ENCODE peak calls at places on chromosomes 16 and 17, in five cellular contexts. B is brain microvascular endothelial cell; I is AG10803; A is naive thymus-derived CD4-positive, alpha-beta T cell; Y is NCI-H1092 treated with DMSO at 0.1 percent for 48 hours. T is an unnamed sample.

GRCh38 chr16:19945934-19946333 is 61.3 kb upstream of the GPRC5B start:
- DNase-seq in Y (no peak), B (no peak), I (no peak), A (no peak), T (no peak)

GRCh38 chr17:74737299-74738050 is 419 bp downstream of the RAB37 start:
- DNase-seq in B (no peak), I (no peak), Y (peak; percentile 4), A (peak; percentile 44), T (peak; percentile 37)

GRCh38 chr17:18186271-18186982 is 2.8 kb downstream of the ALKBH5 start:
- DNase-seq in Y (no peak), I (peak; percentile 66), B (no peak), A (no peak), T (peak; percentile 34)

GRCh38 chr17:81097134-81097942 is 62.4 kb downstream of the BAIAP2 start:
- DNase-seq in I (peak; percentile 80), A (no peak), Y (no peak), B (peak; percentile 80), T (peak; percentile 81)

GRCh38 chr17:52383493-52384100 is 225.1 kb upstream of the CA10 start:
- DNase-seq in B (peak; percentile 11), I (no peak), Y (peak; percentile 67), A (no peak), T (no peak)

GRCh38 chr16:30820952-30821421 is 34.0 kb upstream of the ZNF629 start:
- DNase-seq in B (no peak), A (no peak), I (no peak), Y (no peak), T (no peak)

GRCh38 chr17:81517339-81518112 is 4.9 kb upstream of the ACTG1 start:
- DNase-seq in B (no peak), I (no peak), Y (no peak), A (no peak), T (no peak)

GRCh38 chr17:1147664-1148063 is 32.1 kb downstream of the ABR start:
- DNase-seq in A (no peak), B (peak; percentile 54), I (peak; percentile 20), Y (peak; percentile 62), T (peak; percentile 69)

GRCh38 chr16:20023190-20023589 is 50.5 kb downstream of the GPR139 start:
- DNase-seq in B (peak; percentile 2), Y (no peak), A (no peak), I (no peak), T (peak; percentile 32)

GRCh38 chr16:2223375-2224182 is at the start of gene E4F1:
- DNase-seq in A (peak; percentile 98), I (peak; percentile 100), Y (peak; percentile 99), B (peak; percentile 99), T (peak; percentile 100)

GRCh38 chr17:2468270-2468669 is 43.4 kb downstream of the METTL16 start:
- DNase-seq in B (no peak), A (no peak), I (peak; percentile 56), Y (no peak), T (no peak)

GRCh38 chr17:41382396-41382795 is 290 bp upstream of the KRT34 start:
- DNase-seq in Y (no peak), B (no peak), I (peak; percentile 84), A (no peak), T (no peak)

GRCh38 chr17:4599505-4600281 is 15.4 kb downstream of the SMTNL2 start:
- DNase-seq in A (no peak), Y (peak; percentile 33), I (no peak), B (no peak), T (no peak)

GRCh38 chr17:45895304-45895968 is 1.1 kb downstream of the MAPT start:
- DNase-seq in B (no peak), I (no peak), Y (peak; percentile 84), A (peak; percentile 29), T (no peak)

GRCh38 chr16:67028167-67028554 is 788 bp upstream of the CBFB start:
- DNase-seq in B (no peak), Y (peak; percentile 18), A (no peak), I (no peak), T (no peak)

GRCh38 chr17:77400445-77400870 is 259.7 kb downstream of the SEC14L1 start:
- DNase-seq in I (peak; percentile 53), A (peak; percentile 75), Y (peak; percentile 22), B (peak; percentile 38), T (peak; percentile 98)

GRCh38 chr17:10875411-10875810 is 37.5 kb upstream of the PIRT start:
- DNase-seq in A (no peak), I (no peak), Y (no peak), B (peak; percentile 0), T (peak; percentile 38)

GRCh38 chr17:2235792-2236365 is 67.7 kb downstream of the SMG6 start:
- DNase-seq in B (no peak), I (peak; percentile 95), Y (no peak), A (no peak), T (no peak)

GRCh38 chr16:49274936-49275730 is 6.5 kb downstream of the CBLN1 start:
- DNase-seq in I (no peak), B (no peak), A (no peak), Y (no peak), T (no peak)

GRCh38 chr17:6554871-6555330 is 1.5 kb downstream of the PITPNM3 start:
- DNase-seq in I (no peak), Y (no peak), B (no peak), A (no peak), T (no peak)

GRCh38 chr16:11314309-11314894 is 30.9 kb upstream of the RMI2 start:
- DNase-seq in A (no peak), I (no peak), B (no peak), Y (no peak), T (no peak)

GRCh38 chr16:11245988-11246387 is 10.0 kb downstream of the SOCS1 start:
- DNase-seq in B (no peak), I (no peak), A (no peak), Y (no peak), T (no peak)

GRCh38 chr17:81865733-81866439 is 5.3 kb downstream of the ARHGDIA start:
- DNase-seq in B (no peak), I (peak; percentile 20), A (peak; percentile 15), Y (no peak), T (no peak)

GRCh38 chr16:74450236-74450635 is 29.0 kb upstream of the CLEC18B start:
- DNase-seq in I (peak; percentile 32), Y (no peak), B (no peak), A (no peak), T (no peak)

GRCh38 chr17:46020998-46021397 is 21.9 kb downstream of the STH start:
- DNase-seq in A (no peak), Y (no peak), I (no peak), B (no peak), T (no peak)

GRCh38 chr16:58028541-58029070 is 3.1 kb downstream of the MMP15 start:
- DNase-seq in Y (no peak), B (no peak), A (no peak), I (no peak), T (no peak)

GRCh38 chr17:4719684-4720221 is 9.3 kb downstream of the ARRB2 start:
- DNase-seq in A (no peak), Y (no peak), B (peak; percentile 20), I (no peak), T (no peak)

GRCh38 chr16:80174416-80174815 is 366.4 kb upstream of the DYNLRB2 start:
- DNase-seq in A (no peak), Y (no peak), B (peak; percentile 53), I (peak; percentile 95), T (peak; percentile 59)

GRCh38 chr16:88455610-88456355 is 2.7 kb downstream of the ZFPM1 start:
- DNase-seq in B (peak; percentile 36), Y (peak; percentile 71), A (no peak), I (peak; percentile 43), T (peak; percentile 31)

GRCh38 chr17:36512641-36513040 is 22.0 kb downstream of the MYO19 start:
- DNase-seq in I (no peak), A (no peak), Y (no peak), B (no peak), T (no peak)

T was measured in myocyte.